ENCODE peak calls at places on chromosomes 4 and X, in seven cellular contexts. W is nephron progenitor cell; F is CD4-positive, alpha-beta T cell; V is Calu3; O is fibroblast of villous mesenchyme; M is adrenal gland; K is astrocyte of the spinal cord. U is an unnamed sample.

GRCh38 chr4:156939801-156940200 is 31.8 kb downstream of the PDGFC start:
- DNase-seq in W (no peak), F (no peak), V (no peak), O (no peak), M (no peak), K (no peak), U (no peak)

GRCh38 chr4:101865501-101866062 is 75.1 kb downstream of the BANK1 start:
- DNase-seq in W (no peak), F (no peak), V (no peak), O (peak), M (no peak), K (peak), U (no peak)

GRCh38 chr4:113607147-113607720 is 154.3 kb downstream of the CAMK2D start:
- DNase-seq in W (no peak), F (no peak), V (no peak), O (no peak), M (no peak), K (no peak), U (no peak)

GRCh38 chr4:8848507-8849265 is 23.0 kb downstream of the HMX1 start:
- DNase-seq in W (no peak), F (no peak), V (no peak), O (no peak), M (no peak), K (no peak), U (peak)

GRCh38 chrX:134512566-134512965 is 52.6 kb downstream of the HPRT1 start:
- DNase-seq in W (no peak), F (no peak), V (peak), O (peak), M (no peak), K (peak), U (no peak)

GRCh38 chrX:119398587-119398973 is 556 bp upstream of the SLC25A43 start:
- DNase-seq in W (no peak), F (no peak), V (no peak), O (peak), M (no peak), K (no peak), U (no peak)

GRCh38 chr4:77817304-77818076 is 1.7 kb downstream of the CNOT6L start:
- DNase-seq in W (no peak), F (no peak), V (no peak), O (peak), M (no peak), K (no peak), U (no peak)

GRCh38 chr4:165345663-165346417 is 18.4 kb downstream of the MSMO1 start:
- DNase-seq in W (no peak), F (no peak), V (no peak), O (no peak), M (no peak), K (peak), U (no peak)

GRCh38 chr4:173878701-173879100 is 348.7 kb upstream of the HAND2 start:
- DNase-seq in W (no peak), F (no peak), V (no peak), O (peak), M (no peak), K (no peak), U (no peak)

GRCh38 chrX:136619889-136620505 is 28.0 kb upstream of the CD40LG start:
- DNase-seq in W (no peak), F (peak), V (no peak), O (no peak), M (no peak), K (no peak), U (no peak)

GRCh38 chr4:174218127-174218790 is 65.2 kb downstream of the FBXO8 start:
- DNase-seq in W (peak), F (no peak), V (no peak), O (no peak), M (no peak), K (no peak), U (no peak)

GRCh38 chr4:10161840-10162239 is 45.2 kb upstream of the WDR1 start:
- DNase-seq in W (no peak), F (peak), V (no peak), O (no peak), M (no peak), K (no peak), U (no peak)

GRCh38 chrX:88789825-88790224 is 42.8 kb downstream of the CPXCR1 start:
- DNase-seq in W (no peak), F (no peak), V (no peak), O (no peak), M (no peak), K (no peak), U (no peak)

GRCh38 chr4:168550071-168550766 is 53.4 kb downstream of the PALLD start:
- DNase-seq in W (no peak), F (no peak), V (no peak), O (no peak), M (no peak), K (peak), U (no peak)

GRCh38 chr4:131408102-131408501 is 1741.0 kb upstream of the PCDH10 start:
- DNase-seq in W (no peak), F (no peak), V (no peak), O (no peak), M (no peak), K (no peak), U (no peak)

GRCh38 chr4:184899261-184900134 is 73.7 kb upstream of the ACSL1 start:
- DNase-seq in W (no peak), F (no peak), V (peak), O (no peak), M (no peak), K (no peak), U (no peak)

GRCh38 chrX:71637848-71638247 is 19.5 kb upstream of the CXCR3 start:
- DNase-seq in W (no peak), F (no peak), V (no peak), O (peak), M (no peak), K (peak), U (no peak)

GRCh38 chr4:10593130-10593529 is 91.4 kb downstream of the CLNK start:
- DNase-seq in W (no peak), F (no peak), V (no peak), O (no peak), M (no peak), K (no peak), U (no peak)

GRCh38 chr4:113582737-113583136 is 178.8 kb downstream of the CAMK2D start:
- DNase-seq in W (no peak), F (no peak), V (no peak), O (no peak), M (no peak), K (no peak), U (no peak)

GRCh38 chrX:68443155-68443868 is 10.0 kb upstream of the OPHN1 start:
- DNase-seq in W (no peak), F (no peak), V (peak), O (no peak), M (no peak), K (peak), U (no peak)

GRCh38 chr4:131054489-131055019 is 1958.6 kb downstream of the C4orf33 start:
- DNase-seq in W (no peak), F (no peak), V (no peak), O (no peak), M (no peak), K (no peak), U (no peak)

GRCh38 chr4:78225236-78225635 is 168.1 kb downstream of the FRAS1 start:
- DNase-seq in W (no peak), F (no peak), V (no peak), O (no peak), M (no peak), K (no peak), U (no peak)

GRCh38 chrX:153736071-153736820 is 11.6 kb downstream of the ABCD1 start:
- DNase-seq in W (no peak), F (no peak), V (no peak), O (no peak), M (no peak), K (no peak), U (no peak)

GRCh38 chr4:2995546-2996265 is 32.3 kb downstream of the GRK4 start:
- DNase-seq in W (no peak), F (no peak), V (no peak), O (no peak), M (no peak), K (no peak), U (no peak)

GRCh38 chr4:37802068-37802666 is 24.3 kb upstream of the PGM2 start:
- DNase-seq in W (peak), F (no peak), V (peak), O (peak), M (peak), K (peak), U (peak)

GRCh38 chr4:26459054-26459755 is 31.1 kb downstream of the CCKAR start:
- DNase-seq in W (no peak), F (no peak), V (peak), O (peak), M (peak), K (peak), U (no peak)

GRCh38 chr4:138609943-138610350 is 367.8 kb upstream of the SLC7A11 start:
- DNase-seq in W (no peak), F (no peak), V (peak), O (peak), M (peak), K (peak), U (no peak)

GRCh38 chr4:87130482-87130881 is 89.9 kb downstream of the KLHL8 start:
- DNase-seq in W (no peak), F (no peak), V (no peak), O (no peak), M (no peak), K (no peak), U (no peak)

GRCh38 chr4:139940600-139940999 is 213.4 kb downstream of the MAML3 start:
- DNase-seq in W (no peak), F (no peak), V (no peak), O (no peak), M (no peak), K (no peak), U (no peak)

GRCh38 chr4:125526420-125526819 is 211.7 kb downstream of the FAT4 start:
- DNase-seq in W (no peak), F (no peak), V (no peak), O (no peak), M (no peak), K (no peak), U (no peak)

GRCh38 chrX:77342028-77342427 is 105.2 kb upstream of the FGF16 start:
- DNase-seq in W (no peak), F (no peak), V (no peak), O (no peak), M (no peak), K (no peak), U (no peak)

GRCh38 chr4:114905017-114905416 is 208.4 kb downstream of the NDST4 start:
- DNase-seq in W (no peak), F (no peak), V (no peak), O (no peak), M (no peak), K (no peak), U (no peak)

GRCh38 chrX:44011505-44011904 is 38.3 kb upstream of the NDP start:
- DNase-seq in W (no peak), F (no peak), V (no peak), O (no peak), M (no peak), K (no peak), U (no peak)

GRCh38 chr4:154491341-154491679 is 289 bp downstream of the DCHS2 start:
- DNase-seq in W (no peak), F (no peak), V (no peak), O (peak), M (no peak), K (peak), U (no peak)

GRCh38 chr4:140031706-140032105 is 122.3 kb downstream of the MAML3 start:
- DNase-seq in W (no peak), F (no peak), V (no peak), O (no peak), M (no peak), K (no peak), U (no peak)

GRCh38 chrX:19602866-19603620 is 87.7 kb upstream of the MAP3K15 start:
- DNase-seq in W (no peak), F (no peak), V (peak), O (peak), M (peak), K (peak), U (no peak)

GRCh38 chr4:1608196-1608820 is 75.8 kb downstream of the FAM53A start:
- DNase-seq in W (peak), F (no peak), V (no peak), O (no peak), M (no peak), K (no peak), U (no peak)

GRCh38 chrX:111169141-111169540 is 73.2 kb downstream of the PAK3 start:
- DNase-seq in W (no peak), F (no peak), V (no peak), O (no peak), M (no peak), K (no peak), U (no peak)

GRCh38 chr4:2354760-2355159 is 63.7 kb downstream of the ZFYVE28 start:
- DNase-seq in W (no peak), F (no peak), V (no peak), O (no peak), M (peak), K (no peak), U (no peak)

DNA sequence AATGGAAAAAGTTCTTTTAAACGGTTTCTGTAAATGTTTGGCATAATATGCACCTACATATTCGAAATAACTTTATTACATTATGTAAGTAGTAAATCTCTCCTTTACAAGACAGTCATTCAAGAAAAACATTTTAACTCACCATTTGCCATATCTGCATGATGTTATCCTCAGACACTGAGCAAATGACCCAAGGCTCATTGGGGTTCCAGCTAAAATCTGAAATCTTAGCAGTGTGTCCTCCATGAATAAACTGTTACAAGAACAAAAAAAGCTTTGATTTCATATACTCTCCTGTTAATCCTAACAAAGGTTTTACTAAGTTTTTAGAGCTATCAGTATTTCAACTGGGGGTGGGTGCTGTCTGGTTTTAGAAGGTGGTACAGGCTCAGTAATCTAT is 24.5 kb downstream of the RBBP7 start:
- DNase-seq in W (no peak), F (no peak), V (no peak), O (no peak), M (no peak), K (no peak), U (no peak)
- TF ChIP-seq CTCF in W (no peak), F (no peak), V (no peak), O (no peak), M (no peak), K (no peak), U (no peak)

GRCh38 chr4:96983830-96984229 is 1143.9 kb downstream of the PDHA2 start:
- DNase-seq in W (no peak), F (no peak), V (no peak), O (no peak), M (no peak), K (peak), U (no peak)
- TF ChIP-seq CTCF in W (no peak), F (no peak), V (no peak), O (no peak), M (no peak), K (no peak), U (no peak)

GRCh38 chrX:54447461-54447860 is 7.3 kb downstream of the TSR2 start:
- DNase-seq in W (no peak), F (no peak), V (no peak), O (no peak), M (no peak), K (no peak), U (no peak)
- TF ChIP-seq CTCF in W (no peak), F (no peak), V (no peak), O (no peak), M (no peak), K (no peak), U (no peak)

GRCh38 chr4:98929341-98930267 is 671 bp upstream of the EIF4E start:
- DNase-seq in W (peak), F (peak), V (peak), O (peak), M (peak), K (peak), U (no peak)

GRCh38 chr4:98928131-98928504 is 815 bp downstream of the EIF4E start:
- DNase-seq in W (peak), F (peak), V (peak), O (peak), M (peak), K (peak), U (peak)

GRCh38 chr4:98932539-98932938 is 3.6 kb upstream of the EIF4E start:
- DNase-seq in W (no peak), F (no peak), V (no peak), O (peak), M (no peak), K (peak), U (no peak)

GRCh38 chr4:98930311-98930865 is 1.5 kb upstream of the EIF4E start:
- DNase-seq in W (no peak), F (no peak), V (no peak), O (peak), M (no peak), K (no peak), U (no peak)

DNA sequence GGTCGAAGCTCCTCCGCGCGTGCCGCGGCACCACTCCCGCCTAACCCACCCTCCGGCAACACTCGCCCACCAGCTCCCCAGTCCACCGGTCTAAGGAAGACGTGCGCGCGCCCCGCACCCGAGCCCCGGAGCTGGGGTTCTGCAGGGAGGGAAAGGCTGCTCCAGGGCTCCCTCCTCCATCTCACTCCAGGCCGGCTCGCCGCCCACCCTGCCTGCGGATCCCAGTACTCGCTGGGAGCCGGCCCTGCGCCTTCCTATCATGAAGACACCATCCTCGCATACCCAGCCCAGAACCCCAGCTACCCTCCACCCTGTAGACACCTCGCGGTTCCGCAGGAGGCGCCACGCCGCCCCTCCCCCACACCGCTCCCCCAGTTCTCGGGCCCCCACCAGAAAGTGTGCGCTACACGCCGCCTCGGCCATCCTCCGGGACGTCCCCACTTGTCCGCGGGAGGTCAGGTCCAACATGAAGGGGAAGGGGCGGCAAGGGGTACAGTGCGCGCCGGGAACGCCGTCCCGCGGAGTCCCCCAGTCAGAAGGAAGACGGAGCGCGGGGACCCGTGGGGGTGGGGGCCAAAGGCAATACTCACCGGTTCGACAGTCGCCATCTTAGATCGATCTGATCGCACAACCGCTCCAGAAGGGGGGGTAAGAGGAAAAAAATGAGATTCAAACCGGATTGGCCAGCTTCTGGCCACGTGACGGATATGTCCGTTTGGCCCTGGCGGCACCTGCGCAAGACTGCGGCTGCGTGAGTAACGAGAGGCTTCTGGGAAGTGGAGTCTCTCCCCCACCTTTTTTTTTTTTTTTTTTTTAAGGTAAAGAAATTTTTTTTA is at the start of gene EIF4E:
- DNase-seq in W (peak), F (peak), V (peak), O (peak), M (peak), K (peak), U (peak)
- TF ChIP-seq CTCF in W (no peak), F (peak), V (no peak), O (peak), M (peak), K (no peak), U (no peak)

DNA sequence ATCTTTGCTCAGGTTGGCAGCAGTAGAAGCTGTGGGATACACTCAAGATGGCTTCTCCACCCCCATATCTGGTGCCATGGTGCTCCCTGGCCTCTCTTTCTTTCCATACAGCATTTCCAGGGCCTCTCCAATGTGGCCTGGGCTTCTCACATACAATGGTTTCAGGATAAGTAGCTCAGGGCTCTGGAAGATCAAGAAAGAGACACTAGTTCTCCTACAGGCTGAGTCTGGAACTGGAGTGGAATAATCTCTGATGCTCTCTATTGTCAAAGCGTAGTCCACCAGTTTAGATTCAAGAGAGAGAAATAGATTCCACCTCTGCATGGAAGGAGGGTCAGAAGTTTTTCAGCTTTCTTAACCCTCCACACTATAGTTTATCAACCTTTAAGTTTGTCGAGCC is 138.2 kb upstream of the AADAT start:
- DNase-seq in W (no peak), F (no peak), V (no peak), O (no peak), M (no peak), K (no peak), U (no peak)
- TF ChIP-seq CTCF in W (no peak), F (no peak), V (peak), O (no peak), M (no peak), K (no peak), U (no peak)

GRCh38 chr4:72577211-72577610 is 8.2 kb upstream of the ADAMTS3 start:
- DNase-seq in W (no peak), F (no peak), V (no peak), O (no peak), M (no peak), K (no peak), U (no peak)
- TF ChIP-seq CTCF in W (no peak), F (no peak), V (no peak), O (no peak), M (no peak), K (no peak), U (no peak)

U was measured in mesothelial cell of epicardium.